ENCODE peak calls at places on chromosome 7, in five cellular contexts. One of them, this sample, is unnamed.

GRCh38 chr7:114832906-114833595 is 88.8 kb upstream of the MDFIC start:
- DNase-seq in neuronal stem cell: no peak
- DNase-seq in trophoblast cell: no peak
- DNase-seq in mesenchymal stem cell: no peak
- DNase-seq in H1: no peak
- DNase-seq in this sample: no peak

GRCh38 chr7:105010538-105011523 is 3.2 kb upstream of the KMT2E start:
- DNase-seq in mesenchymal stem cell: peak; percentile 43
- DNase-seq in trophoblast cell: peak; percentile 65
- DNase-seq in H1: no peak
- DNase-seq in neuronal stem cell: no peak
- DNase-seq in this sample: peak; percentile 29

GRCh38 chr7:68425377-68425776 is 1172.9 kb upstream of the AUTS2 start:
- DNase-seq in mesenchymal stem cell: no peak
- DNase-seq in neuronal stem cell: no peak
- DNase-seq in H1: no peak
- DNase-seq in trophoblast cell: no peak
- DNase-seq in this sample: no peak

GRCh38 chr7:155529845-155530244 is 16.5 kb downstream of the CNPY1 start:
- DNase-seq in neuronal stem cell: no peak
- DNase-seq in H1: no peak
- DNase-seq in mesenchymal stem cell: no peak
- DNase-seq in trophoblast cell: no peak
- DNase-seq in this sample: no peak

GRCh38 chr7:115070311-115070710 is 148.4 kb downstream of the MDFIC start:
- DNase-seq in neuronal stem cell: no peak
- DNase-seq in mesenchymal stem cell: no peak
- DNase-seq in trophoblast cell: no peak
- DNase-seq in H1: no peak
- DNase-seq in this sample: no peak

GRCh38 chr7:54839538-54840213 is 80.7 kb upstream of the SEC61G start:
- DNase-seq in trophoblast cell: peak; percentile 43
- DNase-seq in H1: peak; percentile 39
- DNase-seq in neuronal stem cell: no peak
- DNase-seq in mesenchymal stem cell: peak; percentile 36
- DNase-seq in this sample: peak; percentile 56

GRCh38 chr7:37259381-37259821 is 189.3 kb downstream of the ELMO1 start:
- DNase-seq in mesenchymal stem cell: no peak
- DNase-seq in neuronal stem cell: no peak
- DNase-seq in trophoblast cell: no peak
- DNase-seq in H1: no peak
- DNase-seq in this sample: no peak

GRCh38 chr7:47561715-47562446 is 20.0 kb downstream of the TNS3 start:
- DNase-seq in mesenchymal stem cell: peak; percentile 46
- DNase-seq in H1: no peak
- DNase-seq in trophoblast cell: peak; percentile 81
- DNase-seq in neuronal stem cell: no peak
- DNase-seq in this sample: no peak

GRCh38 chr7:110442386-110442837 is 648.5 kb upstream of the LRRN3 start:
- DNase-seq in mesenchymal stem cell: peak; percentile 65
- DNase-seq in trophoblast cell: peak; percentile 64
- DNase-seq in H1: peak; percentile 63
- DNase-seq in neuronal stem cell: peak; percentile 21
- DNase-seq in this sample: peak; percentile 37

GRCh38 chr7:157009170-157009777 is 1.2 kb downstream of the MNX1 start:
- DNase-seq in H1: no peak
- DNase-seq in mesenchymal stem cell: no peak
- DNase-seq in trophoblast cell: no peak
- DNase-seq in neuronal stem cell: no peak
- DNase-seq in this sample: no peak

DNA sequence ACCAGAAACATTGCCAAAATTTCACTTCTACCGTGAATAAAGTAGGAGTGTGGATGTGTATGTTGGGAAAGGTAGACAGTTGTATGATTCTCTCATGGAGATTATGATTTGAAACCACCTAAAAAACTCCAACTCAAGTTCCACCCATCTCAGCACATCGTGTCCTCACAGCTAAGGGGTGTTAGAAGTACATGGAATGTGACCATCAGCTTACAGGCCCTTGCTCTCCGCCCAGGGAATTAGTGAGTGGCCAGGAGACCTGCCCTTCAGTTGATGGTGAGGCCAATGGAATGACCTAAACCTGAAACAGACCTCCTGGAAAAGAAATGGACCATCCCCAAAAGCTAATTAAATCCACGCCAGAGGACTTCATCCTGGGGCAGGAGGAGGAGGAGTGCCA is 2.1 kb upstream of the WNT2 start:
- DNase-seq in neuronal stem cell: no peak
- DNase-seq in H1: no peak
- DNase-seq in mesenchymal stem cell: no peak
- DNase-seq in trophoblast cell: no peak
- DNase-seq in this sample: no peak
- H3K4me3 ChIP-seq in neuronal stem cell: no peak overlapping the region
- H3K4me3 ChIP-seq in H1: peak overlapping the region; percentile 70
- H3K4me3 ChIP-seq in mesenchymal stem cell: no peak overlapping the region
- H3K4me3 ChIP-seq in trophoblast cell: no peak overlapping the region
- H3K4me3 ChIP-seq in this sample: no peak overlapping the region

GRCh38 chr7:92925876-92926696 is 89.7 kb upstream of the CDK6 start:
- DNase-seq in trophoblast cell: no peak
- DNase-seq in H1: no peak
- DNase-seq in neuronal stem cell: peak; percentile 41
- DNase-seq in mesenchymal stem cell: peak; percentile 41
- DNase-seq in this sample: peak; percentile 56
- H4K91ac ChIP-seq in trophoblast cell: peak overlapping the region; percentile 38
- H4K91ac ChIP-seq in H1: no peak overlapping the region
- H4K91ac ChIP-seq in neuronal stem cell: no peak overlapping the region
- H4K91ac ChIP-seq in mesenchymal stem cell: peak overlapping the region; percentile 78
- H4K91ac ChIP-seq in this sample: peak overlapping the region; percentile 86

GRCh38 chr7:2821842-2822507 is 22.1 kb downstream of the GNA12 start:
- DNase-seq in H1: no peak
- DNase-seq in neuronal stem cell: no peak
- DNase-seq in trophoblast cell: peak; percentile 87
- DNase-seq in mesenchymal stem cell: peak; percentile 88
- DNase-seq in this sample: peak; percentile 91

GRCh38 chr7:2824678-2825461 is 19.2 kb downstream of the GNA12 start:
- DNase-seq in H1: peak; percentile 73
- DNase-seq in trophoblast cell: no peak
- DNase-seq in mesenchymal stem cell: no peak
- DNase-seq in neuronal stem cell: no peak
- DNase-seq in this sample: peak; percentile 37

GRCh38 chr7:2824026-2824677 is 20.0 kb downstream of the GNA12 start:
- DNase-seq in neuronal stem cell: no peak
- DNase-seq in mesenchymal stem cell: no peak
- DNase-seq in trophoblast cell: no peak
- DNase-seq in H1: no peak
- DNase-seq in this sample: no peak

GRCh38 chr7:2821161-2821841 is 22.8 kb downstream of the GNA12 start:
- DNase-seq in neuronal stem cell: no peak
- DNase-seq in mesenchymal stem cell: peak; percentile 86
- DNase-seq in H1: peak; percentile 59
- DNase-seq in trophoblast cell: peak; percentile 90
- DNase-seq in this sample: peak; percentile 83

DNA sequence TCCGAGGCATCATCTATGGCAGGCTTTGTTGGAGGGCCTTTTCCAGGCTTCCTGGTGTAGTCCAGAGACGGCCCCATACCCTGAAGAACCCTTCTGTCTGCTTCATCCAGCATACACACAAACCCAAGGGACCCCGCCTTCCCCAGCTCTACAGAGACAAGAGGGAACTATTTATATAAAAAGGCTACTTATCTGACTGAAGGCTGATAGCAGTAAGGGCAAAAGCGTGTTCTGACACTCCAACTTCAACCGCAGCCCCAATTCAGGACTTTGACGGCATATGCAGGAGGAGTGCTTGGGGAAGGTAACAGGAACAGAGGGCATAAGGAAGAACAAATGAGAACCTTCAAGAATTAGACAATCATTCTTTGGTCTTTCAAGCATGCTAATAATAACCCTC is 21.0 kb downstream of the GNA12 start:
- DNase-seq in trophoblast cell: no peak
- DNase-seq in mesenchymal stem cell: no peak
- DNase-seq in H1: no peak
- DNase-seq in neuronal stem cell: no peak
- DNase-seq in this sample: no peak
- H2BK120ac ChIP-seq in trophoblast cell: peak overlapping the region; percentile 8
- H2BK120ac ChIP-seq in mesenchymal stem cell: no peak overlapping the region
- H2BK120ac ChIP-seq in H1: peak overlapping the region; percentile 1
- H2BK120ac ChIP-seq in neuronal stem cell: no peak overlapping the region
- H2BK120ac ChIP-seq in this sample: peak overlapping the region; percentile 93

GRCh38 chr7:1058821-1059199 is 14.5 kb downstream of the GPR146 start:
- DNase-seq in H1: no peak
- DNase-seq in neuronal stem cell: no peak
- DNase-seq in trophoblast cell: no peak
- DNase-seq in mesenchymal stem cell: peak; percentile 56
- DNase-seq in this sample: peak; percentile 53

GRCh38 chr7:1059200-1060091 is 15.1 kb downstream of the GPR146 start:
- DNase-seq in H1: peak; percentile 93
- DNase-seq in mesenchymal stem cell: no peak
- DNase-seq in neuronal stem cell: peak; percentile 80
- DNase-seq in trophoblast cell: peak; percentile 93
- DNase-seq in this sample: no peak

GRCh38 chr7:1062296-1063294 is 18.2 kb downstream of the GPR146 start:
- DNase-seq in H1: no peak
- DNase-seq in mesenchymal stem cell: no peak
- DNase-seq in neuronal stem cell: no peak
- DNase-seq in trophoblast cell: no peak
- DNase-seq in this sample: no peak

GRCh38 chr7:1061180-1061579 is 16.8 kb downstream of the GPR146 start:
- DNase-seq in trophoblast cell: no peak
- DNase-seq in mesenchymal stem cell: no peak
- DNase-seq in H1: no peak
- DNase-seq in neuronal stem cell: no peak
- DNase-seq in this sample: no peak

GRCh38 chr7:1060315-1061080 is 16.2 kb downstream of the GPR146 start:
- DNase-seq in mesenchymal stem cell: no peak
- DNase-seq in trophoblast cell: peak; percentile 51
- DNase-seq in neuronal stem cell: no peak
- DNase-seq in H1: no peak
- DNase-seq in this sample: no peak
- H3K4me3 ChIP-seq in mesenchymal stem cell: no peak overlapping the region
- H3K4me3 ChIP-seq in trophoblast cell: no peak overlapping the region
- H3K4me3 ChIP-seq in neuronal stem cell: no peak overlapping the region
- H3K4me3 ChIP-seq in H1: peak overlapping the region; percentile 55
- H3K4me3 ChIP-seq in this sample: no peak overlapping the region

DNA sequence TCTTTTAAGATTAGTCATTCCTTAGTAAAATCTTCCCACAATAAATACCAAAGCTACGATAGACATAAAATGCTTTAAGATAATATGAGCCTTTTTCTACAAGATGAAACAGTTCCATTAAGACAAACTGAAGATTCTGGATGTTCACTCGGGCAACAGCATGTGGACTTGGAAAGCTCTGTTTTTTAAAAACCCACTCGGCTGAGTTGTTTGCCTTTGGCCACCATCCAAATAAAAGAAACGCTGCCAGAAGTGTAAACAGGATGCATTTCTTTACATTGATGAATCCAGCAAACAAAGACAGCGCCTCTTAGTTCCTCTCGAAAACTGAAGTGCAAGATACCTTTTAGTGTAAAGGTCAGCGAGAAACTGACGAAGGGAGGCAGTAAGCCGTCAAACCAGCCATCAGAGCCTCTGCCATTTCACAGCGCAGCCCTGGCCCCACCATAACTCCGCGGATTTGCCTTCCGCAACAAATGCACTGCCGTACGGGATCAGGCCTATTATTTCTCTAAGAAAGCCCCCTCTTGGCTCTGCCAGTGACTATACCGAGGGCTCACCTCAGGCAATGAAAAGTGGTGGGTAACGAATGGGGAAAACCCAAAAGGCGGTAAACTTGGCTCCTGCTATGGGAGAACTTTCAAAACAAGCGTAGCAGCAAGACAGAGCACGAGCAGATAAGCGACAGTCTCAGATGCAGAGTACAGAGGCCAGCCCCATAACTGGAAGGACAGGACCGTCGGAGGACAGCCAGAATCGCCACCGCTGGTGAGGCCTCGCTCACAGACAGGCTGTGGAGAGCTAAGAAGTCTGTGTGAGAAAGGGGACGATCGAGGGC is 41.4 kb downstream of the GNA12 start:
- DNase-seq in H1: no peak
- DNase-seq in mesenchymal stem cell: peak; percentile 83
- DNase-seq in neuronal stem cell: no peak
- DNase-seq in trophoblast cell: peak; percentile 43
- DNase-seq in this sample: peak; percentile 72
- H4K91ac ChIP-seq in H1: no peak overlapping the region
- H4K91ac ChIP-seq in mesenchymal stem cell: peak overlapping the region; percentile 91
- H4K91ac ChIP-seq in neuronal stem cell: no peak overlapping the region
- H4K91ac ChIP-seq in trophoblast cell: peak overlapping the region; percentile 64
- H4K91ac ChIP-seq in this sample: peak overlapping the region; percentile 97

DNA sequence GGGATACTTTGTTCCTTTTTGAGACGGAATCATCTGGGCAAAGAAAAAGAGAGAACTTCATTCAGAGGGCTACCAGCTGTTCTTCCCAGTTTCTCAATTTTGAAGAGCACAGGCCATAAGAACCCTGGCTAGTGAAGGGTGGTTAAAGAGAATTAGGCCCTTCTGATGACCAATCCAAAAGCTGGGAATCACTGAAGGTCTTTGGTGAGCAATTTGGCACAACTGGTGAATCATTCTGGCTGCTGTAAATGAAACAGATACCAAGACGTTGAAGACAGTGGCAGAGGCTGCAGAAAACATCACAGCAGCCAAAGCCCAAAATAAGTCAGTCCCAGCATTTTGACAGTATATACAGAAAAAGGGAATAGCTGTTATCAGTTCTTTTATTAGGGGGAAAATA is 5.1 kb downstream of the RAPGEF5 start:
- DNase-seq in mesenchymal stem cell: no peak
- DNase-seq in trophoblast cell: no peak
- DNase-seq in H1: no peak
- DNase-seq in neuronal stem cell: no peak
- DNase-seq in this sample: no peak
- H2BK120ac ChIP-seq in mesenchymal stem cell: peak overlapping the region; percentile 61
- H2BK120ac ChIP-seq in trophoblast cell: no peak overlapping the region
- H2BK120ac ChIP-seq in H1: no peak overlapping the region
- H2BK120ac ChIP-seq in neuronal stem cell: no peak overlapping the region
- H2BK120ac ChIP-seq in this sample: no peak overlapping the region

GRCh38 chr7:102973096-102973802 is 60.4 kb downstream of the LRRC17 start:
- DNase-seq in H1: no peak
- DNase-seq in mesenchymal stem cell: peak; percentile 85
- DNase-seq in neuronal stem cell: no peak
- DNase-seq in trophoblast cell: peak; percentile 71
- DNase-seq in this sample: no peak
- H3K4me3 ChIP-seq in H1: no peak overlapping the region
- H3K4me3 ChIP-seq in mesenchymal stem cell: no peak overlapping the region
- H3K4me3 ChIP-seq in neuronal stem cell: no peak overlapping the region
- H3K4me3 ChIP-seq in trophoblast cell: no peak overlapping the region
- H3K4me3 ChIP-seq in this sample: no peak overlapping the region

GRCh38 chr7:142812437-142813215 is 41.9 kb downstream of the PRSS2 start:
- DNase-seq in H1: no peak
- DNase-seq in neuronal stem cell: no peak
- DNase-seq in trophoblast cell: peak; percentile 88
- DNase-seq in mesenchymal stem cell: no peak
- DNase-seq in this sample: no peak
- H4K91ac ChIP-seq in H1: peak overlapping the region; percentile 1
- H4K91ac ChIP-seq in neuronal stem cell: no peak overlapping the region
- H4K91ac ChIP-seq in trophoblast cell: peak overlapping the region; percentile 79
- H4K91ac ChIP-seq in mesenchymal stem cell: no peak overlapping the region
- H4K91ac ChIP-seq in this sample: no peak overlapping the region